ENCODE peak calls at places on chromosomes 12 and 14, in ten cellular contexts. R, X, T, K, L, D, W, B, U and I are unnamed samples.

GRCh38 chr12:121059031-121059898 is 20.2 kb upstream of the OASL start:
- DNase-seq in B (no peak), X (no peak), R (no peak), W (no peak), T (no peak), U (no peak), L (no peak), D (no peak), K (no peak), I (no peak)

GRCh38 chr12:28568709-28569108 is 378.5 kb downstream of the CCDC91 start:
- DNase-seq in D (no peak), T (no peak), W (no peak), B (no peak), L (no peak), X (no peak), K (peak; percentile 72), U (no peak), R (no peak), I (no peak)

GRCh38 chr12:89040146-89040964 is 311.9 kb downstream of the DUSP6 start:
- DNase-seq in L (peak; percentile 79), X (peak; percentile 53), U (peak; percentile 78), D (no peak), T (no peak), B (no peak), K (peak; percentile 23), W (no peak), R (no peak), I (no peak)

GRCh38 chr12:95218852-95219171 is 1.2 kb downstream of the VEZT start:
- DNase-seq in L (peak; percentile 23), T (no peak), X (no peak), K (peak; percentile 42), B (no peak), R (peak; percentile 14), D (no peak), U (peak; percentile 48), W (no peak), I (no peak)

GRCh38 chr12:50772877-50773276 is 9.0 kb downstream of the ATF1 start:
- DNase-seq in R (no peak), K (no peak), L (no peak), X (no peak), W (no peak), B (no peak), U (no peak), T (no peak), D (no peak), I (no peak)

GRCh38 chr12:82174383-82174782 is 183.8 kb downstream of the CCDC59 start:
- DNase-seq in K (no peak), T (no peak), L (no peak), B (no peak), X (no peak), U (no peak), W (no peak), D (no peak), R (peak; percentile 98), I (no peak)

GRCh38 chr12:132672116-132672515 is 15.0 kb downstream of the POLE start:
- DNase-seq in X (no peak), K (no peak), R (no peak), W (no peak), U (no peak), D (no peak), B (no peak), L (no peak), T (no peak), I (no peak)

GRCh38 chr14:56417173-56417572 is 162.4 kb upstream of the TMEM260 start:
- DNase-seq in W (no peak), B (no peak), R (no peak), K (no peak), T (no peak), L (no peak), X (no peak), D (no peak), U (no peak), I (no peak)

GRCh38 chr12:55653031-55653430 is 16.3 kb downstream of the OR10P1 start:
- DNase-seq in L (no peak), X (no peak), W (no peak), D (no peak), K (no peak), B (no peak), T (no peak), U (no peak), R (no peak), I (no peak)

GRCh38 chr14:97866186-97866585 is 1069.0 kb downstream of the VRK1 start:
- DNase-seq in X (no peak), K (no peak), D (no peak), B (no peak), W (no peak), U (no peak), L (no peak), R (no peak), T (no peak), I (no peak)

GRCh38 chr14:68729556-68729955 is 63.3 kb downstream of the ZFP36L1 start:
- DNase-seq in X (no peak), L (no peak), D (no peak), W (no peak), T (no peak), R (no peak), K (no peak), U (no peak), B (no peak), I (no peak)

GRCh38 chr12:100651694-100652093 is 78.2 kb downstream of the GAS2L3 start:
- DNase-seq in U (no peak), W (no peak), D (no peak), K (no peak), T (no peak), X (no peak), R (no peak), B (no peak), L (no peak), I (no peak)

GRCh38 chr14:73724696-73725095 is 10.5 kb upstream of the PNMA1 start:
- DNase-seq in K (no peak), T (no peak), B (no peak), D (no peak), W (no peak), U (no peak), X (no peak), R (no peak), L (no peak), I (no peak)

GRCh38 chr12:78540621-78541336 is 323.8 kb upstream of the SYT1 start:
- DNase-seq in B (no peak), W (no peak), X (no peak), L (no peak), K (peak; percentile 29), U (no peak), T (no peak), D (no peak), R (no peak), I (no peak)

GRCh38 chr14:104732355-104732804 is 8.4 kb downstream of the ADSS1 start:
- DNase-seq in U (no peak), W (no peak), D (peak; percentile 41), K (no peak), X (no peak), B (peak; percentile 49), T (peak; percentile 87), L (no peak), R (no peak), I (no peak)

GRCh38 chr12:18570543-18570942 is 167.3 kb downstream of the PLCZ1 start:
- DNase-seq in K (no peak), T (no peak), X (no peak), D (no peak), U (no peak), L (no peak), W (no peak), R (no peak), B (no peak), I (no peak)

GRCh38 chr12:57250541-57250940 is 446 bp downstream of the STAC3 start:
- DNase-seq in D (no peak), X (no peak), U (no peak), T (no peak), L (no peak), B (no peak), R (no peak), W (no peak), K (no peak), I (no peak)

GRCh38 chr14:104724981-104725771 is 1.1 kb downstream of the ADSS1 start:
- DNase-seq in U (no peak), B (peak; percentile 56), K (peak; percentile 55), T (peak; percentile 76), R (no peak), L (no peak), X (no peak), W (no peak), D (peak; percentile 52), I (no peak)